ENCODE peak calls at places on chromosomes 6 and 20, in ten cellular contexts. M is uterus, C is epithelial cell of esophagus, O is pancreas, A is tibial nerve, W is cardiac fibroblast, N is fibroblast of lung, B is choroid plexus epithelial cell, L is upper lobe of right lung, H is A673. G is an unnamed sample.

GRCh38 chr6:36631326-36632046 is 37.3 kb downstream of the SRSF3 start:
- DNase-seq in B (no peak), O (no peak), M (no peak), C (no peak), W (no peak), A (no peak), H (no peak), L (peak; percentile 72), N (no peak), G (no peak)

GRCh38 chr20:37007898-37008649 is 56.6 kb upstream of the SAMHD1 start:
- DNase-seq in C (peak; percentile 42), B (peak; percentile 83), H (no peak), L (no peak), M (no peak), W (peak; percentile 49), N (peak; percentile 36), O (no peak), A (no peak), G (peak; percentile 44)

GRCh38 chr20:58256307-58256706 is 27.9 kb upstream of the ANKRD60 start:
- DNase-seq in C (no peak), M (no peak), A (no peak), N (no peak), H (no peak), B (no peak), L (no peak), W (no peak), O (no peak), G (no peak)

GRCh38 chr6:5684320-5684719 is 322.4 kb downstream of the NRN1 start:
- DNase-seq in B (peak; percentile 63), A (no peak), L (no peak), W (peak; percentile 57), N (peak; percentile 49), C (no peak), O (no peak), H (no peak), M (no peak), G (peak; percentile 43)

GRCh38 chr20:8132015-8132631 is at the start of gene PLCB1:
- DNase-seq in W (peak; percentile 85), H (peak; percentile 90), O (peak; percentile 95), C (peak; percentile 69), M (peak; percentile 87), A (peak; percentile 61), N (peak; percentile 72), B (peak; percentile 89), L (peak; percentile 87), G (peak; percentile 83)

GRCh38 chr6:13120483-13121482 is 207.6 kb downstream of the TBC1D7 start:
- DNase-seq in W (no peak), O (peak; percentile 68), L (no peak), C (no peak), H (no peak), B (no peak), M (no peak), N (no peak), A (no peak), G (no peak)

GRCh38 chr6:91659881-91660280 is 1073.0 kb upstream of the MAP3K7 start:
- DNase-seq in H (no peak), W (no peak), B (no peak), N (no peak), C (no peak), A (no peak), M (no peak), O (no peak), L (no peak), G (no peak)

GRCh38 chr6:38495511-38495910 is 144.2 kb downstream of the BTBD9 start:
- DNase-seq in N (no peak), O (no peak), L (no peak), A (no peak), W (no peak), M (no peak), H (no peak), C (no peak), B (no peak), G (no peak)

GRCh38 chr20:17859616-17860232 is 108.9 kb downstream of the SNX5 start:
- DNase-seq in B (no peak), A (no peak), W (no peak), H (no peak), M (no peak), C (no peak), O (no peak), L (peak; percentile 75), N (no peak), G (no peak)

GRCh38 chr20:1622450-1622849 is 2.6 kb upstream of the SIRPB1 start:
- DNase-seq in O (no peak), C (no peak), N (no peak), W (no peak), L (no peak), A (no peak), M (no peak), B (no peak), H (no peak), G (no peak)

GRCh38 chr20:20083796-20084195 is 31.5 kb downstream of the CFAP61 start:
- DNase-seq in A (no peak), L (no peak), N (peak; percentile 20), H (peak; percentile 64), C (peak; percentile 47), B (peak; percentile 46), O (no peak), M (no peak), W (peak; percentile 51), G (peak; percentile 58)

GRCh38 chr20:20085812-20086211 is 33.5 kb downstream of the CFAP61 start:
- DNase-seq in H (no peak), L (no peak), C (peak; percentile 84), N (no peak), O (no peak), B (no peak), A (no peak), M (no peak), W (peak; percentile 5), G (peak; percentile 5)

GRCh38 chr20:20089018-20089417 is 36.7 kb downstream of the CFAP61 start:
- DNase-seq in C (no peak), W (no peak), N (no peak), M (no peak), B (no peak), L (no peak), H (no peak), O (no peak), A (no peak), G (no peak)

GRCh38 chr20:20085071-20085470 is 32.7 kb downstream of the CFAP61 start:
- DNase-seq in L (no peak), O (no peak), W (no peak), H (peak; percentile 18), C (no peak), N (no peak), M (no peak), A (no peak), B (no peak), G (no peak)

GRCh38 chr20:20084296-20084752 is 32.0 kb downstream of the CFAP61 start:
- DNase-seq in C (no peak), A (no peak), O (peak; percentile 15), M (no peak), B (no peak), L (no peak), W (no peak), N (no peak), H (no peak), G (no peak)
- H3K4me3 ChIP-seq in C (no peak overlapping the region), A (no peak overlapping the region), O (no peak overlapping the region), M (no peak overlapping the region), B (no peak overlapping the region), L (no peak overlapping the region), W (no peak overlapping the region), N (no peak overlapping the region), H (no peak overlapping the region), G (no peak overlapping the region)

DNA sequence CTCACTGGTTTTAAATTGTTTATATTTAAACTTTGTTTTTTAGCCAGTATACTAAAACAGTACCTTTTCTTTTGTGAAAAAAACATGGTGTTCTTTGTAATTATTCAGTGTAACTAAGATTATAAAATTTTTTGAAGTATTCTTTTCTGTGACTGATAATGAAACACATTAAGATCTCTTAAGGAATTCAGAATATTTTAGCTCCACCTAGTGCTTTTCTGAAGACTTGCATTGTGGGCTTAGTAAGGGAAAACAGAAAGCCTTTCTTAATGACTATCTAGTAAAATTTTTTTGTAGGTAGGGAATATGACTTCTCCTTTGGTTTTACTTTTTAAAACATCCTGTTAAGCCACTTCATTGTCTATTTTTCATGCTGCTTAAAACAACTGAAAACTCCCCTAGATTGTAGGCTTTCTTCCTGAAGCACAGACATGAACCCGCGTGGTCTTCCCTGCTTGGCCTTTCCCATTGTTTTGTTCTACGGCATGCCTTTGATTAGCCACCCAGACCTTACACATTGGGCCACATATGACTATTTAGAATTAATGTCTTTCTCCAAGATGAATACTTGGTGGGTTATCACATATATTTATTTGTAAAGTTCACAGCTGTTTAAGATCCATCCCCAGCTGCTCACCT is 72.1 kb downstream of the AFDN start:
- DNase-seq in M (no peak), L (no peak), C (peak; percentile 48), B (peak; percentile 75), W (peak; percentile 67), A (no peak), N (peak; percentile 40), H (peak; percentile 73), O (no peak), G (peak; percentile 71)
- TF ChIP-seq CTCF in M (peak; percentile 75), L (peak; percentile 85), C (peak; percentile 59), B (peak; percentile 74), W (peak; percentile 74), A (peak; percentile 74), N (peak; percentile 52), H (peak; percentile 84), O (peak; percentile 33), G (peak; percentile 77)

GRCh38 chr6:42993445-42993844 is 9.1 kb downstream of the PPP2R5D start:
- DNase-seq in L (no peak), O (no peak), B (no peak), M (no peak), A (no peak), N (no peak), W (no peak), H (no peak), C (no peak), G (no peak)
- H3K4me3 ChIP-seq in L (no peak overlapping the region), O (no peak overlapping the region), B (no peak overlapping the region), M (no peak overlapping the region), A (no peak overlapping the region), N (no peak overlapping the region), W (no peak overlapping the region), H (no peak overlapping the region), C (no peak overlapping the region), G (no peak overlapping the region)

GRCh38 chr6:163435013-163435412 is 20.5 kb downstream of the QKI start:
- DNase-seq in C (no peak), L (no peak), O (no peak), W (no peak), M (no peak), A (no peak), B (no peak), N (no peak), H (no peak), G (no peak)

GRCh38 chr6:163428373-163428772 is 13.9 kb downstream of the QKI start:
- DNase-seq in H (no peak), W (no peak), A (no peak), B (no peak), N (no peak), C (no peak), L (no peak), M (no peak), O (no peak), G (no peak)

GRCh38 chr6:163436843-163437242 is 22.3 kb downstream of the QKI start:
- DNase-seq in L (no peak), B (no peak), W (no peak), O (no peak), C (no peak), H (no peak), N (peak; percentile 65), A (no peak), M (no peak), G (no peak)

GRCh38 chr6:163429858-163430448 is 15.4 kb downstream of the QKI start:
- DNase-seq in O (no peak), A (no peak), H (no peak), B (no peak), L (no peak), N (no peak), M (no peak), W (no peak), C (no peak), G (no peak)

GRCh38 chr6:163432300-163432699 is 17.8 kb downstream of the QKI start:
- DNase-seq in W (no peak), A (no peak), H (no peak), N (no peak), C (no peak), O (no peak), M (no peak), B (no peak), L (no peak), G (no peak)
- TF ChIP-seq CTCF in W (no peak), A (no peak), H (no peak), N (no peak), C (no peak), O (no peak), M (no peak), B (no peak), L (peak; percentile 5), G (no peak)